ENCODE peak calls at places on chromosomes 3 and 15, in four cellular contexts. Z is GM04503, I is HTR-8/SVneo, T is T-cell. G is an unnamed sample.

GRCh38 chr15:31016446-31016915 is 25.1 kb upstream of the MTMR10 start:
- DNase-seq in Z (peak), I (peak), T (no peak), G (no peak)

GRCh38 chr15:78390823-78391222 is 47.2 kb upstream of the IREB2 start:
- DNase-seq in Z (peak), I (no peak), T (no peak), G (no peak)

GRCh38 chr15:95202569-95203349 is 971.4 kb downstream of the MCTP2 start:
- DNase-seq in Z (peak), I (no peak), T (no peak), G (no peak)

GRCh38 chr3:48695113-48695753 is 9.5 kb upstream of the NCKIPSD start:
- DNase-seq in Z (no peak), I (peak), T (no peak), G (no peak)

GRCh38 chr15:28895566-28895965 is 9.8 kb downstream of the APBA2 start:
- DNase-seq in Z (no peak), I (no peak), T (no peak), G (no peak)

GRCh38 chr3:4047343-4047742 is 248.1 kb downstream of the LRRN1 start:
- DNase-seq in Z (no peak), I (no peak), T (no peak), G (no peak)

GRCh38 chr3:116233921-116234320 is 211.4 kb downstream of the LSAMP start:
- DNase-seq in Z (no peak), I (no peak), T (no peak), G (no peak)

GRCh38 chr15:98955980-98956723 is 51.4 kb downstream of the PGPEP1L start:
- DNase-seq in Z (no peak), I (no peak), T (no peak), G (no peak)

GRCh38 chr3:23884481-23884880 is 32.3 kb downstream of the NKIRAS1 start:
- DNase-seq in Z (no peak), I (no peak), T (no peak), G (no peak)

G was measured in naive thymus-derived CD8-positive, alpha-beta T cell.